ENCODE peak calls at places on chromosomes 6 and 20, in six cellular contexts. Z, I, O, H, M and P are unnamed samples.

GRCh38 chr20:5056801-5057599 is 55.7 kb upstream of the SLC23A2 start:
- DNase-seq in Z (peak; percentile 59), I (no peak), O (no peak), H (peak; percentile 26), M (peak; percentile 33), P (no peak)

GRCh38 chr6:77447254-77447653 is 16.0 kb downstream of the HTR1B start:
- DNase-seq in Z (no peak), I (no peak), O (no peak), H (no peak), M (no peak), P (no peak)

GRCh38 chr6:41712651-41713103 is 22.7 kb downstream of the TFEB start:
- DNase-seq in Z (no peak), I (peak; percentile 89), O (peak; percentile 85), H (no peak), M (peak; percentile 84), P (no peak)

GRCh38 chr6:105459884-105460283 is 57.0 kb upstream of the PREP start:
- DNase-seq in Z (no peak), I (no peak), O (no peak), H (no peak), M (no peak), P (no peak)

GRCh38 chr20:33262658-33263065 is 20.4 kb upstream of the BPIFB1 start:
- DNase-seq in Z (peak; percentile 20), I (no peak), O (peak; percentile 21), H (peak; percentile 62), M (no peak), P (peak; percentile 18)

GRCh38 chr6:21754891-21755290 is 161.3 kb downstream of the SOX4 start:
- DNase-seq in Z (no peak), I (no peak), O (no peak), H (peak; percentile 69), M (no peak), P (no peak)

GRCh38 chr6:11428895-11429294 is 108.7 kb upstream of the TMEM170B start:
- DNase-seq in Z (no peak), I (no peak), O (no peak), H (no peak), M (no peak), P (no peak)

GRCh38 chr6:17484201-17484606 is 90.8 kb downstream of the CAP2 start:
- DNase-seq in Z (no peak), I (no peak), O (no peak), H (no peak), M (peak; percentile 41), P (no peak)

GRCh38 chr6:137954253-137954652 is 87.2 kb downstream of the TNFAIP3 start:
- DNase-seq in Z (no peak), I (no peak), O (no peak), H (no peak), M (no peak), P (no peak)

GRCh38 chr6:73640179-73640750 is 13.5 kb downstream of the SLC17A5 start:
- DNase-seq in Z (no peak), I (no peak), O (no peak), H (no peak), M (no peak), P (no peak)

GRCh38 chr6:83474309-83474708 is 38.0 kb upstream of the PRSS35 start:
- DNase-seq in Z (peak; percentile 94), I (no peak), O (no peak), H (no peak), M (peak; percentile 10), P (no peak)

GRCh38 chr6:125356888-125357287 is 55.1 kb upstream of the HDDC2 start:
- DNase-seq in Z (no peak), I (no peak), O (no peak), H (no peak), M (no peak), P (no peak)

GRCh38 chr20:3777726-3778629 is 3.3 kb downstream of the SPEF1 start:
- DNase-seq in Z (peak; percentile 30), I (peak; percentile 90), O (peak; percentile 48), H (no peak), M (peak; percentile 66), P (no peak)

GRCh38 chr6:98020222-98020621 is 737.2 kb upstream of the MMS22L start:
- DNase-seq in Z (no peak), I (no peak), O (no peak), H (no peak), M (no peak), P (no peak)

GRCh38 chr20:9884666-9885065 is 45.8 kb upstream of the PAK5 start:
- DNase-seq in Z (no peak), I (no peak), O (no peak), H (no peak), M (no peak), P (no peak)

GRCh38 chr6:9332241-9332640 is 896.9 kb upstream of the SLC35B3 start:
- DNase-seq in Z (no peak), I (no peak), O (no peak), H (no peak), M (no peak), P (no peak)

GRCh38 chr6:141107562-141108160 is 1025.1 kb upstream of the GJE1 start:
- DNase-seq in Z (no peak), I (no peak), O (no peak), H (peak; percentile 43), M (no peak), P (peak; percentile 30)

GRCh38 chr20:6269163-6269873 is 146.5 kb upstream of the FERMT1 start:
- DNase-seq in Z (no peak), I (no peak), O (no peak), H (no peak), M (no peak), P (no peak)

GRCh38 chr20:45775411-45775810 is 16.3 kb downstream of the WFDC3 start:
- DNase-seq in Z (no peak), I (no peak), O (no peak), H (no peak), M (no peak), P (no peak)

GRCh38 chr6:14571001-14571400 is 453.4 kb downstream of the CD83 start:
- DNase-seq in Z (no peak), I (no peak), O (no peak), H (no peak), M (no peak), P (no peak)

GRCh38 chr20:1854246-1854645 is 41.0 kb upstream of the SIRPA start:
- DNase-seq in Z (no peak), I (no peak), O (no peak), H (no peak), M (no peak), P (no peak)

GRCh38 chr6:3794092-3794491 is 42.6 kb upstream of the PXDC1 start:
- DNase-seq in Z (no peak), I (no peak), O (no peak), H (no peak), M (no peak), P (no peak)

GRCh38 chr20:31869942-31870702 is at the start of the genes DUSP15 and TTLL9:
- DNase-seq in Z (peak; percentile 9), I (no peak), O (peak; percentile 30), H (no peak), M (peak; percentile 55), P (no peak)

GRCh38 chr20:57075181-57075580 is 191.3 kb downstream of the BMP7 start:
- DNase-seq in Z (no peak), I (no peak), O (no peak), H (no peak), M (no peak), P (no peak)

GRCh38 chr6:123039431-123039830 is 43.4 kb downstream of the CLVS2 start:
- DNase-seq in Z (no peak), I (no peak), O (no peak), H (no peak), M (no peak), P (no peak)

GRCh38 chr6:36444470-36444869 is 1.7 kb downstream of the KCTD20 start:
- DNase-seq in Z (peak; percentile 18), I (no peak), O (no peak), H (no peak), M (no peak), P (no peak)
- H3K4me1 ChIP-seq in Z (peaks cover 8% of the 10 kb centered on the region), I (peaks cover 37% of the 10 kb centered on the region), O (peaks cover 30% of the 10 kb centered on the region), H (peaks cover 32% of the 10 kb centered on the region), M (peaks cover 41% of the 10 kb centered on the region), P (peaks cover 26% of the 10 kb centered on the region)

DNA sequence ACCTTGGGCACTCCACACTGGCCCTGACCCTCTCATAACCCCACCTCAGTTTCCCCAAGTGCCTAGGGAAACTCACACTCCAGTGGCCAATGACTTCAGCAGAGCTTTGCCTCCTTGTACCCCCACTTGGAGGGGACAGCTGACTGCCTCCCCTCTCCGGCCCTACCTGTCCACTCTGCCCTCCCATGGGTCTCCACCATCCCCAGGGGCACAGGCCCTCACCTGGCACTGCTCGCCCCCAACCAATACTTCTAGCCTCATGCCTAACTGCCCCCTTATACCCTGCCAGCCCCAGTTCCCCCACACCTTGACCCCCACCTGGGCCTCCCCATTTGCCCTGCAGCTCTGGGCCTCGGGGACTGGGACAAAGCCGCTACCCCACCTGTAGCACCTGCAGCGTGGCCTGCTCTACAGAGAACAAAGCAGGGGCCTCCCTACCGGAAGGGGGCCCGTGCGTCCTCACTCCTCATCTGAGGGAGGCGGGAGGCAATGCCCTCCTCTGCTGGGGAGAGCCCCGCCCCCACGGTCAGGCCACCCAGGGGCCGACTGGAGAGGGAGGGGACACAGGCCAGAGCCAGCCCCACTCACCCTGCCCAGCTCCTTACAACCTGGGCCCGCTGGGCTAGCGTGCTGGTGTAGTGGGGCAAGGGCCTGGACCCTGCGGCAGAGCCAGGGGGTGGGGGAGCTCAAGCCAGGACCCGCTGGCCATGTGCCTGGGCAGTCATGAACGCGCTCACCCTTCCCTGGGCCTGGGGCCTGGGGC is 8.2 kb downstream of the LAMA5 start:
- DNase-seq in Z (no peak), I (no peak), O (no peak), H (no peak), M (no peak), P (no peak)
- H3K4me3 ChIP-seq in Z (no peak overlapping the region), I (no peak overlapping the region), O (no peak overlapping the region), H (peak overlapping the region; percentile 7), M (no peak overlapping the region), P (peak overlapping the region; percentile 32)

GRCh38 chr6:92361990-92362770 is 1057.2 kb downstream of the EPHA7 start:
- DNase-seq in Z (no peak), I (no peak), O (no peak), H (no peak), M (no peak), P (no peak)
- H3K36me3 ChIP-seq in Z (no peaks in the 10 kb centered on the region), I (no peaks in the 10 kb centered on the region), O (no peaks in the 10 kb centered on the region), H (no peaks in the 10 kb centered on the region), M (no peaks in the 10 kb centered on the region), P (no peaks in the 10 kb centered on the region)

GRCh38 chr6:34792605-34793500 is 970 bp downstream of the BLTP3A start:
- DNase-seq in Z (peak; percentile 52), I (peak; percentile 67), O (peak; percentile 23), H (no peak), M (peak; percentile 22), P (no peak)

GRCh38 chr6:34793877-34794276 is 2.0 kb downstream of the BLTP3A start:
- DNase-seq in Z (no peak), I (no peak), O (no peak), H (no peak), M (no peak), P (no peak)

GRCh38 chr6:34799547-34799946 is 7.7 kb downstream of the BLTP3A start:
- DNase-seq in Z (no peak), I (no peak), O (no peak), H (no peak), M (no peak), P (no peak)

GRCh38 chr6:34795836-34796425 is 4.0 kb downstream of the BLTP3A start:
- DNase-seq in Z (no peak), I (no peak), O (no peak), H (no peak), M (no peak), P (no peak)

DNA sequence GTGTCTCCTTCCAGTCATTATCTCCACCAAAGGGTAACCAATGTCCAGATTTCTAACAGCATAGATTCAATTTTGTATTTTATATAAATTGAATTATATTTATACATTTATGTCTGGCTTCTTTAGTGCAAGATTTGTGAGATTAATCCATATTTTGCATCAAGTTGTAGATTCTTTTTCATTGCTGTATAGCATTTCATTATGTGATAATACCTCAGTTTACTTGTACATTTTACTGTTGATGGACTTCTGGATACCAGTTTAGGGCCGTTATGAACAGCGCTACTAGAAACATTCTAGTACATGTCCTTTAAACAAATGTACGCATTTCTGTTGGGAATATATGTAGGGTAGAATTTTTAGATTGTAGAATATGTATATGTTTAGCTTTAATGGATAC is 6.2 kb downstream of the BLTP3A start:
- DNase-seq in Z (no peak), I (no peak), O (no peak), H (no peak), M (no peak), P (no peak)
- H3K4me1 ChIP-seq in Z (no peaks in the 10 kb centered on the region), I (peaks cover 6% of the 10 kb centered on the region), O (no peaks in the 10 kb centered on the region), H (peaks cover 5% of the 10 kb centered on the region), M (peaks cover 14% of the 10 kb centered on the region), P (peaks cover 11% of the 10 kb centered on the region)